ENCODE peak calls at places on chromosomes 1 and 21, in eight cellular contexts. One of them, this sample, is unnamed.
A peak's percentile ranks its signal among the peaks of the same experiment; 100 is the strongest.

GRCh38 chr1:184633785-184634184 is 120.9 kb downstream of the EDEM3 start:
- DNase-seq in ELF-1: no peak
- DNase-seq in activated gamma-delta T cell treated with Interleukin-2 at 50 U/mL for 16 hours: no peak
- DNase-seq in Right ventricle myocardium superior: no peak
- DNase-seq in NAMALWA: no peak
- DNase-seq in AG10803: no peak
- DNase-seq in T-helper 1 cell: no peak
- DNase-seq in ELR: no peak
- DNase-seq in this sample: no peak

GRCh38 chr1:234533975-234534876 is 55.2 kb upstream of the TARBP1 start:
- DNase-seq in ELF-1: no peak
- DNase-seq in activated gamma-delta T cell treated with Interleukin-2 at 50 U/mL for 16 hours: no peak
- DNase-seq in Right ventricle myocardium superior: peak; percentile 96
- DNase-seq in NAMALWA: no peak
- DNase-seq in AG10803: peak; percentile 100
- DNase-seq in T-helper 1 cell: no peak
- DNase-seq in ELR: no peak
- DNase-seq in this sample: peak; percentile 95

GRCh38 chr1:155892801-155893200 is 18.3 kb downstream of the RIT1 start:
- DNase-seq in ELF-1: no peak
- DNase-seq in activated gamma-delta T cell treated with Interleukin-2 at 50 U/mL for 16 hours: no peak
- DNase-seq in Right ventricle myocardium superior: no peak
- DNase-seq in NAMALWA: no peak
- DNase-seq in AG10803: peak; percentile 81
- DNase-seq in T-helper 1 cell: no peak
- DNase-seq in ELR: peak; percentile 88
- DNase-seq in this sample: no peak

GRCh38 chr1:8257621-8258020 is 60.3 kb upstream of the SLC45A1 start:
- DNase-seq in ELF-1: peak; percentile 28
- DNase-seq in activated gamma-delta T cell treated with Interleukin-2 at 50 U/mL for 16 hours: no peak
- DNase-seq in Right ventricle myocardium superior: no peak
- DNase-seq in NAMALWA: no peak
- DNase-seq in AG10803: no peak
- DNase-seq in T-helper 1 cell: no peak
- DNase-seq in ELR: peak; percentile 40
- DNase-seq in this sample: no peak

GRCh38 chr1:6603424-6603850 is 768 bp upstream of the KLHL21 start:
- DNase-seq in ELF-1: peak; percentile 79
- DNase-seq in activated gamma-delta T cell treated with Interleukin-2 at 50 U/mL for 16 hours: peak; percentile 44
- DNase-seq in Right ventricle myocardium superior: peak; percentile 75
- DNase-seq in NAMALWA: peak; percentile 81
- DNase-seq in AG10803: peak; percentile 78
- DNase-seq in T-helper 1 cell: no peak
- DNase-seq in ELR: peak; percentile 81
- DNase-seq in this sample: no peak

GRCh38 chr1:181104042-181104789 is 15.7 kb downstream of the IER5 start:
- DNase-seq in ELF-1: no peak
- DNase-seq in activated gamma-delta T cell treated with Interleukin-2 at 50 U/mL for 16 hours: no peak
- DNase-seq in Right ventricle myocardium superior: no peak
- DNase-seq in NAMALWA: no peak
- DNase-seq in AG10803: no peak
- DNase-seq in T-helper 1 cell: no peak
- DNase-seq in ELR: peak; percentile 69
- DNase-seq in this sample: no peak

GRCh38 chr1:31397360-31398095 is 15.5 kb upstream of the SERINC2 start:
- DNase-seq in ELF-1: no peak
- DNase-seq in activated gamma-delta T cell treated with Interleukin-2 at 50 U/mL for 16 hours: no peak
- DNase-seq in Right ventricle myocardium superior: no peak
- DNase-seq in NAMALWA: no peak
- DNase-seq in AG10803: peak; percentile 74
- DNase-seq in T-helper 1 cell: no peak
- DNase-seq in ELR: peak; percentile 78
- DNase-seq in this sample: no peak

GRCh38 chr1:196142111-196142510 is 466.1 kb downstream of the KCNT2 start:
- DNase-seq in ELF-1: peak; percentile 3
- DNase-seq in activated gamma-delta T cell treated with Interleukin-2 at 50 U/mL for 16 hours: no peak
- DNase-seq in Right ventricle myocardium superior: no peak
- DNase-seq in NAMALWA: no peak
- DNase-seq in AG10803: no peak
- DNase-seq in T-helper 1 cell: no peak
- DNase-seq in ELR: no peak
- DNase-seq in this sample: no peak

GRCh38 chr1:2783435-2784397 is 17.8 kb downstream of the TTC34 start:
- DNase-seq in ELF-1: no peak
- DNase-seq in activated gamma-delta T cell treated with Interleukin-2 at 50 U/mL for 16 hours: no peak
- DNase-seq in Right ventricle myocardium superior: no peak
- DNase-seq in NAMALWA: no peak
- DNase-seq in AG10803: no peak
- DNase-seq in T-helper 1 cell: no peak
- DNase-seq in ELR: no peak
- DNase-seq in this sample: no peak

GRCh38 chr21:39712976-39713375 is 32.0 kb upstream of the IGSF5 start:
- DNase-seq in ELF-1: peak; percentile 39
- DNase-seq in activated gamma-delta T cell treated with Interleukin-2 at 50 U/mL for 16 hours: no peak
- DNase-seq in Right ventricle myocardium superior: no peak
- DNase-seq in NAMALWA: no peak
- DNase-seq in AG10803: no peak
- DNase-seq in T-helper 1 cell: no peak
- DNase-seq in ELR: peak; percentile 13
- DNase-seq in this sample: no peak

GRCh38 chr1:185367218-185367617 is 50.2 kb upstream of the IVNS1ABP start:
- DNase-seq in ELF-1: no peak
- DNase-seq in activated gamma-delta T cell treated with Interleukin-2 at 50 U/mL for 16 hours: no peak
- DNase-seq in Right ventricle myocardium superior: no peak
- DNase-seq in NAMALWA: no peak
- DNase-seq in AG10803: no peak
- DNase-seq in T-helper 1 cell: no peak
- DNase-seq in ELR: no peak
- DNase-seq in this sample: no peak

GRCh38 chr1:72724951-72725863 is 442.9 kb upstream of the NEGR1 start:
- DNase-seq in ELF-1: peak; percentile 74
- DNase-seq in activated gamma-delta T cell treated with Interleukin-2 at 50 U/mL for 16 hours: no peak
- DNase-seq in Right ventricle myocardium superior: no peak
- DNase-seq in NAMALWA: no peak
- DNase-seq in AG10803: no peak
- DNase-seq in T-helper 1 cell: no peak
- DNase-seq in ELR: peak; percentile 2
- DNase-seq in this sample: no peak

GRCh38 chr1:229855999-229856650 is 210.9 kb upstream of the GALNT2 start:
- DNase-seq in ELF-1: no peak
- DNase-seq in activated gamma-delta T cell treated with Interleukin-2 at 50 U/mL for 16 hours: peak; percentile 17
- DNase-seq in Right ventricle myocardium superior: no peak
- DNase-seq in NAMALWA: peak; percentile 86
- DNase-seq in AG10803: no peak
- DNase-seq in T-helper 1 cell: no peak
- DNase-seq in ELR: no peak
- DNase-seq in this sample: no peak

This sample was measured in smooth muscle cell of the brain vasculature.